ENCODE peak calls at places on chromosomes 1 and 21, in seven cellular contexts. One of them, this sample, is unnamed.
A peak's percentile ranks its signal among the peaks of the same experiment; 100 is the strongest.

GRCh38 chr21:41365377-41366107 is 3.7 kb downstream of the MX2 start:
- DNase-seq in activated CD4-positive, alpha-beta T cell treated with anti-CD3 and anti-CD28 coated beads for 48 hours: no peak
- DNase-seq in stomach: no peak
- DNase-seq in stimulated activated CD8-positive, alpha-beta memory T cell treated with anti-CD3 and anti-CD28 coated beads, Interleukin-4, amount 100 ng/mL, for 24 hours: no peak
- DNase-seq in amniotic stem cell: no peak
- DNase-seq in RPMI7951: no peak
- DNase-seq in activated CD8-positive, alpha-beta memory T cell treated with anti-CD3 and anti-CD28 coated beads for 24 hours: peak; percentile 52
- DNase-seq in this sample: no peak

GRCh38 chr1:35707253-35708178 is 11.2 kb downstream of the C1orf216 start:
- DNase-seq in activated CD4-positive, alpha-beta T cell treated with anti-CD3 and anti-CD28 coated beads for 48 hours: peak; percentile 33
- DNase-seq in stomach: peak; percentile 29
- DNase-seq in stimulated activated CD8-positive, alpha-beta memory T cell treated with anti-CD3 and anti-CD28 coated beads, Interleukin-4, amount 100 ng/mL, for 24 hours: peak; percentile 19
- DNase-seq in amniotic stem cell: no peak
- DNase-seq in RPMI7951: peak; percentile 12
- DNase-seq in activated CD8-positive, alpha-beta memory T cell treated with anti-CD3 and anti-CD28 coated beads for 24 hours: peak; percentile 68
- DNase-seq in this sample: no peak

GRCh38 chr1:244361764-244362473 is 89.8 kb downstream of the ADSS2 start:
- DNase-seq in activated CD4-positive, alpha-beta T cell treated with anti-CD3 and anti-CD28 coated beads for 48 hours: no peak
- DNase-seq in stomach: no peak
- DNase-seq in stimulated activated CD8-positive, alpha-beta memory T cell treated with anti-CD3 and anti-CD28 coated beads, Interleukin-4, amount 100 ng/mL, for 24 hours: no peak
- DNase-seq in amniotic stem cell: peak; percentile 20
- DNase-seq in RPMI7951: peak; percentile 21
- DNase-seq in activated CD8-positive, alpha-beta memory T cell treated with anti-CD3 and anti-CD28 coated beads for 24 hours: no peak
- DNase-seq in this sample: peak; percentile 47

GRCh38 chr1:172704003-172704402 is 45.1 kb downstream of the FASLG start:
- DNase-seq in activated CD4-positive, alpha-beta T cell treated with anti-CD3 and anti-CD28 coated beads for 48 hours: no peak
- DNase-seq in stomach: no peak
- DNase-seq in stimulated activated CD8-positive, alpha-beta memory T cell treated with anti-CD3 and anti-CD28 coated beads, Interleukin-4, amount 100 ng/mL, for 24 hours: no peak
- DNase-seq in amniotic stem cell: no peak
- DNase-seq in RPMI7951: no peak
- DNase-seq in activated CD8-positive, alpha-beta memory T cell treated with anti-CD3 and anti-CD28 coated beads for 24 hours: no peak
- DNase-seq in this sample: no peak

GRCh38 chr1:163257763-163258162 is 55.0 kb upstream of the RGS5 start:
- DNase-seq in activated CD4-positive, alpha-beta T cell treated with anti-CD3 and anti-CD28 coated beads for 48 hours: no peak
- DNase-seq in stomach: no peak
- DNase-seq in stimulated activated CD8-positive, alpha-beta memory T cell treated with anti-CD3 and anti-CD28 coated beads, Interleukin-4, amount 100 ng/mL, for 24 hours: no peak
- DNase-seq in amniotic stem cell: no peak
- DNase-seq in RPMI7951: no peak
- DNase-seq in activated CD8-positive, alpha-beta memory T cell treated with anti-CD3 and anti-CD28 coated beads for 24 hours: no peak
- DNase-seq in this sample: no peak

GRCh38 chr1:166884040-166884642 is 8.1 kb upstream of the TADA1 start:
- DNase-seq in activated CD4-positive, alpha-beta T cell treated with anti-CD3 and anti-CD28 coated beads for 48 hours: peak; percentile 69
- DNase-seq in stomach: peak; percentile 54
- DNase-seq in stimulated activated CD8-positive, alpha-beta memory T cell treated with anti-CD3 and anti-CD28 coated beads, Interleukin-4, amount 100 ng/mL, for 24 hours: no peak
- DNase-seq in amniotic stem cell: no peak
- DNase-seq in RPMI7951: peak; percentile 37
- DNase-seq in activated CD8-positive, alpha-beta memory T cell treated with anti-CD3 and anti-CD28 coated beads for 24 hours: peak; percentile 62
- DNase-seq in this sample: no peak

GRCh38 chr1:27979151-27979858 is 19.5 kb downstream of the XKR8 start:
- DNase-seq in activated CD4-positive, alpha-beta T cell treated with anti-CD3 and anti-CD28 coated beads for 48 hours: no peak
- DNase-seq in stomach: no peak
- DNase-seq in stimulated activated CD8-positive, alpha-beta memory T cell treated with anti-CD3 and anti-CD28 coated beads, Interleukin-4, amount 100 ng/mL, for 24 hours: no peak
- DNase-seq in amniotic stem cell: no peak
- DNase-seq in RPMI7951: peak; percentile 58
- DNase-seq in activated CD8-positive, alpha-beta memory T cell treated with anti-CD3 and anti-CD28 coated beads for 24 hours: no peak
- DNase-seq in this sample: peak; percentile 58

GRCh38 chr21:41559658-41560599 is 52.0 kb upstream of the TMPRSS2 start:
- DNase-seq in activated CD4-positive, alpha-beta T cell treated with anti-CD3 and anti-CD28 coated beads for 48 hours: no peak
- DNase-seq in stomach: peak; percentile 53
- DNase-seq in stimulated activated CD8-positive, alpha-beta memory T cell treated with anti-CD3 and anti-CD28 coated beads, Interleukin-4, amount 100 ng/mL, for 24 hours: no peak
- DNase-seq in amniotic stem cell: no peak
- DNase-seq in RPMI7951: peak; percentile 92
- DNase-seq in activated CD8-positive, alpha-beta memory T cell treated with anti-CD3 and anti-CD28 coated beads for 24 hours: no peak
- DNase-seq in this sample: peak; percentile 70

GRCh38 chr21:26769613-26770188 is 75.5 kb downstream of the ADAMTS1 start:
- DNase-seq in activated CD4-positive, alpha-beta T cell treated with anti-CD3 and anti-CD28 coated beads for 48 hours: no peak
- DNase-seq in stomach: no peak
- DNase-seq in stimulated activated CD8-positive, alpha-beta memory T cell treated with anti-CD3 and anti-CD28 coated beads, Interleukin-4, amount 100 ng/mL, for 24 hours: no peak
- DNase-seq in amniotic stem cell: peak; percentile 34
- DNase-seq in RPMI7951: peak; percentile 20
- DNase-seq in activated CD8-positive, alpha-beta memory T cell treated with anti-CD3 and anti-CD28 coated beads for 24 hours: no peak
- DNase-seq in this sample: peak; percentile 35

GRCh38 chr1:117416004-117416403 is 48.8 kb downstream of the MAN1A2 start:
- DNase-seq in activated CD4-positive, alpha-beta T cell treated with anti-CD3 and anti-CD28 coated beads for 48 hours: no peak
- DNase-seq in stomach: no peak
- DNase-seq in stimulated activated CD8-positive, alpha-beta memory T cell treated with anti-CD3 and anti-CD28 coated beads, Interleukin-4, amount 100 ng/mL, for 24 hours: no peak
- DNase-seq in amniotic stem cell: no peak
- DNase-seq in RPMI7951: no peak
- DNase-seq in activated CD8-positive, alpha-beta memory T cell treated with anti-CD3 and anti-CD28 coated beads for 24 hours: no peak
- DNase-seq in this sample: no peak

GRCh38 chr1:8652607-8653046 is 164.8 kb downstream of the RERE start:
- DNase-seq in activated CD4-positive, alpha-beta T cell treated with anti-CD3 and anti-CD28 coated beads for 48 hours: peak; percentile 22
- DNase-seq in stomach: no peak
- DNase-seq in stimulated activated CD8-positive, alpha-beta memory T cell treated with anti-CD3 and anti-CD28 coated beads, Interleukin-4, amount 100 ng/mL, for 24 hours: no peak
- DNase-seq in amniotic stem cell: no peak
- DNase-seq in RPMI7951: peak; percentile 49
- DNase-seq in activated CD8-positive, alpha-beta memory T cell treated with anti-CD3 and anti-CD28 coated beads for 24 hours: no peak
- DNase-seq in this sample: no peak

GRCh38 chr1:155309423-155310021 is 856 bp downstream of the FDPS start:
- DNase-seq in activated CD4-positive, alpha-beta T cell treated with anti-CD3 and anti-CD28 coated beads for 48 hours: no peak
- DNase-seq in stomach: peak; percentile 65
- DNase-seq in stimulated activated CD8-positive, alpha-beta memory T cell treated with anti-CD3 and anti-CD28 coated beads, Interleukin-4, amount 100 ng/mL, for 24 hours: no peak
- DNase-seq in amniotic stem cell: no peak
- DNase-seq in RPMI7951: no peak
- DNase-seq in activated CD8-positive, alpha-beta memory T cell treated with anti-CD3 and anti-CD28 coated beads for 24 hours: no peak
- DNase-seq in this sample: no peak

GRCh38 chr1:218613105-218613504 is 268.0 kb downstream of the TGFB2 start:
- DNase-seq in activated CD4-positive, alpha-beta T cell treated with anti-CD3 and anti-CD28 coated beads for 48 hours: no peak
- DNase-seq in stomach: no peak
- DNase-seq in stimulated activated CD8-positive, alpha-beta memory T cell treated with anti-CD3 and anti-CD28 coated beads, Interleukin-4, amount 100 ng/mL, for 24 hours: no peak
- DNase-seq in amniotic stem cell: no peak
- DNase-seq in RPMI7951: no peak
- DNase-seq in activated CD8-positive, alpha-beta memory T cell treated with anti-CD3 and anti-CD28 coated beads for 24 hours: no peak
- DNase-seq in this sample: no peak

GRCh38 chr1:16126160-16126559 is 29.7 kb downstream of the EPHA2 start:
- DNase-seq in activated CD4-positive, alpha-beta T cell treated with anti-CD3 and anti-CD28 coated beads for 48 hours: no peak
- DNase-seq in stomach: no peak
- DNase-seq in stimulated activated CD8-positive, alpha-beta memory T cell treated with anti-CD3 and anti-CD28 coated beads, Interleukin-4, amount 100 ng/mL, for 24 hours: no peak
- DNase-seq in amniotic stem cell: no peak
- DNase-seq in RPMI7951: no peak
- DNase-seq in activated CD8-positive, alpha-beta memory T cell treated with anti-CD3 and anti-CD28 coated beads for 24 hours: no peak
- DNase-seq in this sample: no peak

GRCh38 chr1:221727146-221728036 is 14.5 kb downstream of the DUSP10 start:
- DNase-seq in activated CD4-positive, alpha-beta T cell treated with anti-CD3 and anti-CD28 coated beads for 48 hours: no peak
- DNase-seq in stomach: no peak
- DNase-seq in stimulated activated CD8-positive, alpha-beta memory T cell treated with anti-CD3 and anti-CD28 coated beads, Interleukin-4, amount 100 ng/mL, for 24 hours: no peak
- DNase-seq in amniotic stem cell: no peak
- DNase-seq in RPMI7951: no peak
- DNase-seq in activated CD8-positive, alpha-beta memory T cell treated with anti-CD3 and anti-CD28 coated beads for 24 hours: no peak
- DNase-seq in this sample: peak; percentile 45

GRCh38 chr1:8874230-8875201 is 4.0 kb downstream of the ENO1 start:
- DNase-seq in activated CD4-positive, alpha-beta T cell treated with anti-CD3 and anti-CD28 coated beads for 48 hours: no peak
- DNase-seq in stomach: no peak
- DNase-seq in stimulated activated CD8-positive, alpha-beta memory T cell treated with anti-CD3 and anti-CD28 coated beads, Interleukin-4, amount 100 ng/mL, for 24 hours: no peak
- DNase-seq in amniotic stem cell: no peak
- DNase-seq in RPMI7951: peak; percentile 49
- DNase-seq in activated CD8-positive, alpha-beta memory T cell treated with anti-CD3 and anti-CD28 coated beads for 24 hours: no peak
- DNase-seq in this sample: no peak

GRCh38 chr1:44778705-44779576 is 3.6 kb downstream of the RPS8 start:
- DNase-seq in activated CD4-positive, alpha-beta T cell treated with anti-CD3 and anti-CD28 coated beads for 48 hours: no peak
- DNase-seq in stomach: no peak
- DNase-seq in stimulated activated CD8-positive, alpha-beta memory T cell treated with anti-CD3 and anti-CD28 coated beads, Interleukin-4, amount 100 ng/mL, for 24 hours: no peak
- DNase-seq in amniotic stem cell: no peak
- DNase-seq in RPMI7951: no peak
- DNase-seq in activated CD8-positive, alpha-beta memory T cell treated with anti-CD3 and anti-CD28 coated beads for 24 hours: no peak
- DNase-seq in this sample: no peak

GRCh38 chr1:24459551-24460266 is 42.9 kb upstream of the RCAN3 start:
- DNase-seq in activated CD4-positive, alpha-beta T cell treated with anti-CD3 and anti-CD28 coated beads for 48 hours: no peak
- DNase-seq in stomach: no peak
- DNase-seq in stimulated activated CD8-positive, alpha-beta memory T cell treated with anti-CD3 and anti-CD28 coated beads, Interleukin-4, amount 100 ng/mL, for 24 hours: no peak
- DNase-seq in amniotic stem cell: no peak
- DNase-seq in RPMI7951: peak; percentile 56
- DNase-seq in activated CD8-positive, alpha-beta memory T cell treated with anti-CD3 and anti-CD28 coated beads for 24 hours: no peak
- DNase-seq in this sample: peak; percentile 95

GRCh38 chr21:27649323-27649722 is 682.4 kb upstream of the ADAMTS5 start:
- DNase-seq in activated CD4-positive, alpha-beta T cell treated with anti-CD3 and anti-CD28 coated beads for 48 hours: no peak
- DNase-seq in stomach: no peak
- DNase-seq in stimulated activated CD8-positive, alpha-beta memory T cell treated with anti-CD3 and anti-CD28 coated beads, Interleukin-4, amount 100 ng/mL, for 24 hours: no peak
- DNase-seq in amniotic stem cell: peak; percentile 69
- DNase-seq in RPMI7951: peak; percentile 81
- DNase-seq in activated CD8-positive, alpha-beta memory T cell treated with anti-CD3 and anti-CD28 coated beads for 24 hours: no peak
- DNase-seq in this sample: peak; percentile 72

GRCh38 chr21:41802684-41803083 is 35.8 kb upstream of the RIPK4 start:
- DNase-seq in activated CD4-positive, alpha-beta T cell treated with anti-CD3 and anti-CD28 coated beads for 48 hours: no peak
- DNase-seq in stomach: no peak
- DNase-seq in stimulated activated CD8-positive, alpha-beta memory T cell treated with anti-CD3 and anti-CD28 coated beads, Interleukin-4, amount 100 ng/mL, for 24 hours: no peak
- DNase-seq in amniotic stem cell: no peak
- DNase-seq in RPMI7951: peak; percentile 84
- DNase-seq in activated CD8-positive, alpha-beta memory T cell treated with anti-CD3 and anti-CD28 coated beads for 24 hours: no peak
- DNase-seq in this sample: no peak

GRCh38 chr1:31069392-31069791 is 3.9 kb upstream of the PUM1 start:
- DNase-seq in activated CD4-positive, alpha-beta T cell treated with anti-CD3 and anti-CD28 coated beads for 48 hours: no peak
- DNase-seq in stomach: no peak
- DNase-seq in stimulated activated CD8-positive, alpha-beta memory T cell treated with anti-CD3 and anti-CD28 coated beads, Interleukin-4, amount 100 ng/mL, for 24 hours: no peak
- DNase-seq in amniotic stem cell: no peak
- DNase-seq in RPMI7951: no peak
- DNase-seq in activated CD8-positive, alpha-beta memory T cell treated with anti-CD3 and anti-CD28 coated beads for 24 hours: no peak
- DNase-seq in this sample: no peak

GRCh38 chr1:152946651-152947256 is at the start of gene SPRR5:
- DNase-seq in activated CD4-positive, alpha-beta T cell treated with anti-CD3 and anti-CD28 coated beads for 48 hours: no peak
- DNase-seq in stomach: no peak
- DNase-seq in stimulated activated CD8-positive, alpha-beta memory T cell treated with anti-CD3 and anti-CD28 coated beads, Interleukin-4, amount 100 ng/mL, for 24 hours: no peak
- DNase-seq in amniotic stem cell: no peak
- DNase-seq in RPMI7951: no peak
- DNase-seq in activated CD8-positive, alpha-beta memory T cell treated with anti-CD3 and anti-CD28 coated beads for 24 hours: no peak
- DNase-seq in this sample: no peak

GRCh38 chr21:34807881-34808568 is 139.2 kb downstream of the CLIC6 start:
- DNase-seq in activated CD4-positive, alpha-beta T cell treated with anti-CD3 and anti-CD28 coated beads for 48 hours: peak; percentile 82
- DNase-seq in stomach: peak; percentile 41
- DNase-seq in stimulated activated CD8-positive, alpha-beta memory T cell treated with anti-CD3 and anti-CD28 coated beads, Interleukin-4, amount 100 ng/mL, for 24 hours: peak; percentile 47
- DNase-seq in amniotic stem cell: peak; percentile 79
- DNase-seq in RPMI7951: peak; percentile 91
- DNase-seq in activated CD8-positive, alpha-beta memory T cell treated with anti-CD3 and anti-CD28 coated beads for 24 hours: peak; percentile 82
- DNase-seq in this sample: peak; percentile 89

GRCh38 chr21:40615503-40616376 is 231.2 kb downstream of the DSCAM start:
- DNase-seq in activated CD4-positive, alpha-beta T cell treated with anti-CD3 and anti-CD28 coated beads for 48 hours: no peak
- DNase-seq in stomach: no peak
- DNase-seq in stimulated activated CD8-positive, alpha-beta memory T cell treated with anti-CD3 and anti-CD28 coated beads, Interleukin-4, amount 100 ng/mL, for 24 hours: no peak
- DNase-seq in amniotic stem cell: peak; percentile 16
- DNase-seq in RPMI7951: no peak
- DNase-seq in activated CD8-positive, alpha-beta memory T cell treated with anti-CD3 and anti-CD28 coated beads for 24 hours: no peak
- DNase-seq in this sample: no peak

GRCh38 chr1:36232212-36233031 is 8.2 kb downstream of the THRAP3 start:
- DNase-seq in activated CD4-positive, alpha-beta T cell treated with anti-CD3 and anti-CD28 coated beads for 48 hours: no peak
- DNase-seq in stomach: no peak
- DNase-seq in stimulated activated CD8-positive, alpha-beta memory T cell treated with anti-CD3 and anti-CD28 coated beads, Interleukin-4, amount 100 ng/mL, for 24 hours: no peak
- DNase-seq in amniotic stem cell: no peak
- DNase-seq in RPMI7951: no peak
- DNase-seq in activated CD8-positive, alpha-beta memory T cell treated with anti-CD3 and anti-CD28 coated beads for 24 hours: no peak
- DNase-seq in this sample: no peak

GRCh38 chr1:44786138-44786840 is 1.7 kb downstream of the BEST4 start:
- DNase-seq in activated CD4-positive, alpha-beta T cell treated with anti-CD3 and anti-CD28 coated beads for 48 hours: peak; percentile 86
- DNase-seq in stomach: peak; percentile 77
- DNase-seq in stimulated activated CD8-positive, alpha-beta memory T cell treated with anti-CD3 and anti-CD28 coated beads, Interleukin-4, amount 100 ng/mL, for 24 hours: peak; percentile 57
- DNase-seq in amniotic stem cell: no peak
- DNase-seq in RPMI7951: no peak
- DNase-seq in activated CD8-positive, alpha-beta memory T cell treated with anti-CD3 and anti-CD28 coated beads for 24 hours: peak; percentile 94
- DNase-seq in this sample: no peak

GRCh38 chr1:81305997-81306452 is 494.7 kb upstream of the ADGRL2 start:
- DNase-seq in activated CD4-positive, alpha-beta T cell treated with anti-CD3 and anti-CD28 coated beads for 48 hours: no peak
- DNase-seq in stomach: no peak
- DNase-seq in stimulated activated CD8-positive, alpha-beta memory T cell treated with anti-CD3 and anti-CD28 coated beads, Interleukin-4, amount 100 ng/mL, for 24 hours: no peak
- DNase-seq in amniotic stem cell: no peak
- DNase-seq in RPMI7951: peak; percentile 4
- DNase-seq in activated CD8-positive, alpha-beta memory T cell treated with anti-CD3 and anti-CD28 coated beads for 24 hours: no peak
- DNase-seq in this sample: peak; percentile 20

GRCh38 chr1:225329041-225329440 is 98.8 kb downstream of the LBR start:
- DNase-seq in activated CD4-positive, alpha-beta T cell treated with anti-CD3 and anti-CD28 coated beads for 48 hours: no peak
- DNase-seq in stomach: no peak
- DNase-seq in stimulated activated CD8-positive, alpha-beta memory T cell treated with anti-CD3 and anti-CD28 coated beads, Interleukin-4, amount 100 ng/mL, for 24 hours: no peak
- DNase-seq in amniotic stem cell: no peak
- DNase-seq in RPMI7951: peak; percentile 3
- DNase-seq in activated CD8-positive, alpha-beta memory T cell treated with anti-CD3 and anti-CD28 coated beads for 24 hours: no peak
- DNase-seq in this sample: no peak

This sample was measured in RCC 7860.